ENCODE peak calls at places on chromosomes 13 and 19, in four cellular contexts. One of them, this sample, is unnamed.

GRCh38 chr13:79126706-79127105 is 279.3 kb downstream of the RBM26 start:
- DNase-seq in C1 segment of cervical spinal cord: no peak
- DNase-seq in activated CD4-positive, CD25-positive, alpha-beta regulatory T cell treated with anti-CD3 and anti-CD28 coated beads, Interleukin-2, amount 50 U/mL, for 72 hours: no peak
- DNase-seq in T-helper 9 cell: no peak
- DNase-seq in this sample: no peak

GRCh38 chr13:63274772-63275171 is 1859.1 kb upstream of the PCDH20 start:
- DNase-seq in C1 segment of cervical spinal cord: no peak
- DNase-seq in activated CD4-positive, CD25-positive, alpha-beta regulatory T cell treated with anti-CD3 and anti-CD28 coated beads, Interleukin-2, amount 50 U/mL, for 72 hours: no peak
- DNase-seq in T-helper 9 cell: no peak
- DNase-seq in this sample: no peak

GRCh38 chr19:35354898-35355297 is 3.4 kb upstream of the FFAR3 start:
- DNase-seq in C1 segment of cervical spinal cord: no peak
- DNase-seq in activated CD4-positive, CD25-positive, alpha-beta regulatory T cell treated with anti-CD3 and anti-CD28 coated beads, Interleukin-2, amount 50 U/mL, for 72 hours: no peak
- DNase-seq in T-helper 9 cell: no peak
- DNase-seq in this sample: no peak

GRCh38 chr13:109919715-109920375 is 133.5 kb upstream of the IRS2 start:
- DNase-seq in C1 segment of cervical spinal cord: no peak
- DNase-seq in activated CD4-positive, CD25-positive, alpha-beta regulatory T cell treated with anti-CD3 and anti-CD28 coated beads, Interleukin-2, amount 50 U/mL, for 72 hours: no peak
- DNase-seq in T-helper 9 cell: no peak
- DNase-seq in this sample: no peak

GRCh38 chr19:3047307-3048189 is 14.7 kb downstream of the TLE5 start:
- DNase-seq in C1 segment of cervical spinal cord: no peak
- DNase-seq in activated CD4-positive, CD25-positive, alpha-beta regulatory T cell treated with anti-CD3 and anti-CD28 coated beads, Interleukin-2, amount 50 U/mL, for 72 hours: peak; percentile 53
- DNase-seq in T-helper 9 cell: peak; percentile 58
- DNase-seq in this sample: no peak

GRCh38 chr13:101730420-101731000 is 278.0 kb downstream of the ITGBL1 start:
- DNase-seq in C1 segment of cervical spinal cord: no peak
- DNase-seq in activated CD4-positive, CD25-positive, alpha-beta regulatory T cell treated with anti-CD3 and anti-CD28 coated beads, Interleukin-2, amount 50 U/mL, for 72 hours: no peak
- DNase-seq in T-helper 9 cell: no peak
- DNase-seq in this sample: no peak

GRCh38 chr19:39111593-39112199 is 13.9 kb upstream of the PAK4 start:
- DNase-seq in C1 segment of cervical spinal cord: no peak
- DNase-seq in activated CD4-positive, CD25-positive, alpha-beta regulatory T cell treated with anti-CD3 and anti-CD28 coated beads, Interleukin-2, amount 50 U/mL, for 72 hours: no peak
- DNase-seq in T-helper 9 cell: no peak
- DNase-seq in this sample: no peak

GRCh38 chr13:98653471-98653985 is 76.6 kb upstream of the STK24 start:
- DNase-seq in C1 segment of cervical spinal cord: peak; percentile 42
- DNase-seq in activated CD4-positive, CD25-positive, alpha-beta regulatory T cell treated with anti-CD3 and anti-CD28 coated beads, Interleukin-2, amount 50 U/mL, for 72 hours: peak; percentile 75
- DNase-seq in T-helper 9 cell: peak; percentile 61
- DNase-seq in this sample: no peak

GRCh38 chr19:47444388-47444821 is 25.1 kb upstream of the MEIS3 start:
- DNase-seq in C1 segment of cervical spinal cord: no peak
- DNase-seq in activated CD4-positive, CD25-positive, alpha-beta regulatory T cell treated with anti-CD3 and anti-CD28 coated beads, Interleukin-2, amount 50 U/mL, for 72 hours: no peak
- DNase-seq in T-helper 9 cell: peak; percentile 41
- DNase-seq in this sample: peak; percentile 69

GRCh38 chr13:51726446-51727185 is 77.3 kb downstream of the DHRS12 start:
- DNase-seq in C1 segment of cervical spinal cord: no peak
- DNase-seq in activated CD4-positive, CD25-positive, alpha-beta regulatory T cell treated with anti-CD3 and anti-CD28 coated beads, Interleukin-2, amount 50 U/mL, for 72 hours: no peak
- DNase-seq in T-helper 9 cell: no peak
- DNase-seq in this sample: no peak

GRCh38 chr19:56217039-56217949 is 15.2 kb downstream of the ZSCAN5C start:
- DNase-seq in C1 segment of cervical spinal cord: peak; percentile 7
- DNase-seq in activated CD4-positive, CD25-positive, alpha-beta regulatory T cell treated with anti-CD3 and anti-CD28 coated beads, Interleukin-2, amount 50 U/mL, for 72 hours: no peak
- DNase-seq in T-helper 9 cell: no peak
- DNase-seq in this sample: no peak